ENCODE peak calls at places on chromosomes 4 and X, in four cellular contexts. One of them, this sample, is unnamed.

GRCh38 chr4:26457412-26457811 is 32.9 kb downstream of the CCKAR start:
- DNase-seq in tibial nerve: no peak
- DNase-seq in colonic mucosa: no peak
- DNase-seq in heart left ventricle: no peak
- DNase-seq in this sample: no peak

GRCh38 chr4:188266386-188266785 is 127.1 kb downstream of the TRIML1 start:
- DNase-seq in tibial nerve: no peak
- DNase-seq in heart left ventricle: no peak
- DNase-seq in colonic mucosa: no peak
- DNase-seq in this sample: no peak

GRCh38 chrX:103817502-103817901 is 14.6 kb downstream of the RAB9B start:
- DNase-seq in heart left ventricle: no peak
- DNase-seq in colonic mucosa: peak; percentile 41
- DNase-seq in tibial nerve: peak; percentile 74
- DNase-seq in this sample: no peak

GRCh38 chrX:118156953-118157608 is 40.5 kb upstream of the KLHL13 start:
- DNase-seq in tibial nerve: no peak
- DNase-seq in heart left ventricle: no peak
- DNase-seq in colonic mucosa: no peak
- DNase-seq in this sample: no peak

GRCh38 chr4:112214397-112215264 is 17.0 kb upstream of the AP1AR start:
- DNase-seq in tibial nerve: no peak
- DNase-seq in heart left ventricle: no peak
- DNase-seq in colonic mucosa: no peak
- DNase-seq in this sample: no peak

GRCh38 chr4:71290074-71290473 is 48.7 kb upstream of the SLC4A4 start:
- DNase-seq in tibial nerve: no peak
- DNase-seq in heart left ventricle: no peak
- DNase-seq in colonic mucosa: no peak
- DNase-seq in this sample: no peak

GRCh38 chrX:24702362-24703184 is 8.9 kb downstream of the POLA1 start:
- DNase-seq in colonic mucosa: no peak
- DNase-seq in heart left ventricle: no peak
- DNase-seq in tibial nerve: no peak
- DNase-seq in this sample: no peak

GRCh38 chrX:67544281-67544680 is 460 bp downstream of the AR start:
- DNase-seq in heart left ventricle: peak; percentile 15
- DNase-seq in tibial nerve: no peak
- DNase-seq in colonic mucosa: no peak
- DNase-seq in this sample: no peak

GRCh38 chr4:121344128-121344527 is 36.7 kb downstream of the QRFPR start:
- DNase-seq in colonic mucosa: no peak
- DNase-seq in tibial nerve: no peak
- DNase-seq in heart left ventricle: no peak
- DNase-seq in this sample: no peak

GRCh38 chrX:2385224-2385623 is 115.6 kb downstream of the DHRSX start:
- DNase-seq in colonic mucosa: no peak
- DNase-seq in heart left ventricle: no peak
- DNase-seq in tibial nerve: no peak
- DNase-seq in this sample: no peak

GRCh38 chrX:23331701-23332100 is 2.9 kb upstream of the PTCHD1 start:
- DNase-seq in tibial nerve: no peak
- DNase-seq in heart left ventricle: no peak
- DNase-seq in colonic mucosa: no peak
- DNase-seq in this sample: no peak

GRCh38 chr4:175330652-175331051 is 412.5 kb downstream of the ADAM29 start:
- DNase-seq in heart left ventricle: no peak
- DNase-seq in tibial nerve: no peak
- DNase-seq in colonic mucosa: no peak
- DNase-seq in this sample: no peak

GRCh38 chr4:73988096-73988495 is at the start of gene PPBP:
- DNase-seq in colonic mucosa: no peak
- DNase-seq in tibial nerve: no peak
- DNase-seq in heart left ventricle: no peak
- DNase-seq in this sample: no peak

GRCh38 chr4:168656055-168656660 is 159.3 kb downstream of the PALLD start:
- DNase-seq in tibial nerve: no peak
- DNase-seq in heart left ventricle: no peak
- DNase-seq in colonic mucosa: no peak
- DNase-seq in this sample: no peak

GRCh38 chr4:17662694-17663093 is 48.3 kb downstream of the MED28 start:
- DNase-seq in tibial nerve: no peak
- DNase-seq in colonic mucosa: no peak
- DNase-seq in heart left ventricle: no peak
- DNase-seq in this sample: no peak

GRCh38 chrX:112223391-112223790 is 140.8 kb upstream of the TRPC5 start:
- DNase-seq in tibial nerve: no peak
- DNase-seq in colonic mucosa: no peak
- DNase-seq in heart left ventricle: no peak
- DNase-seq in this sample: no peak

GRCh38 chr4:108171541-108172230 is 3.0 kb upstream of the LEF1 start:
- DNase-seq in heart left ventricle: peak; percentile 10
- DNase-seq in colonic mucosa: no peak
- DNase-seq in tibial nerve: no peak
- DNase-seq in this sample: no peak

GRCh38 chrX:34559325-34559724 is 97.8 kb downstream of the TMEM47 start:
- DNase-seq in tibial nerve: no peak
- DNase-seq in heart left ventricle: no peak
- DNase-seq in colonic mucosa: no peak
- DNase-seq in this sample: no peak

GRCh38 chr4:18938343-18939109 is 917.0 kb upstream of the LCORL start:
- DNase-seq in colonic mucosa: no peak
- DNase-seq in tibial nerve: no peak
- DNase-seq in heart left ventricle: no peak
- DNase-seq in this sample: no peak

GRCh38 chr4:168651374-168651773 is 154.5 kb downstream of the PALLD start:
- DNase-seq in colonic mucosa: no peak
- DNase-seq in heart left ventricle: no peak
- DNase-seq in tibial nerve: no peak
- DNase-seq in this sample: no peak

GRCh38 chrX:7083021-7083420 is 64.5 kb upstream of the STS start:
- DNase-seq in colonic mucosa: no peak
- DNase-seq in tibial nerve: no peak
- DNase-seq in heart left ventricle: no peak
- DNase-seq in this sample: no peak

GRCh38 chrX:41542151-41542935 is 95.2 kb downstream of the NYX start:
- DNase-seq in tibial nerve: no peak
- DNase-seq in heart left ventricle: no peak
- DNase-seq in colonic mucosa: peak; percentile 45
- DNase-seq in this sample: no peak

GRCh38 chrX:95718746-95719145 is 965.9 kb upstream of the DIAPH2 start:
- DNase-seq in heart left ventricle: no peak
- DNase-seq in colonic mucosa: no peak
- DNase-seq in tibial nerve: no peak
- DNase-seq in this sample: no peak

GRCh38 chr4:142331132-142331531 is 515.0 kb downstream of the INPP4B start:
- DNase-seq in colonic mucosa: no peak
- DNase-seq in tibial nerve: peak; percentile 8
- DNase-seq in heart left ventricle: peak; percentile 68
- DNase-seq in this sample: no peak

GRCh38 chrX:92209936-92210335 is 430.8 kb downstream of the PCDH11X start:
- DNase-seq in colonic mucosa: no peak
- DNase-seq in tibial nerve: no peak
- DNase-seq in heart left ventricle: no peak
- DNase-seq in this sample: no peak

GRCh38 chr4:28451346-28451745 is 1590.7 kb downstream of the STIM2 start:
- DNase-seq in colonic mucosa: no peak
- DNase-seq in heart left ventricle: no peak
- DNase-seq in tibial nerve: no peak
- DNase-seq in this sample: no peak

GRCh38 chr4:140609548-140610425 is 41.0 kb upstream of the UCP1 start:
- DNase-seq in tibial nerve: no peak
- DNase-seq in colonic mucosa: no peak
- DNase-seq in heart left ventricle: peak; percentile 39
- DNase-seq in this sample: no peak

GRCh38 chr4:156945532-156945931 is 26.1 kb downstream of the PDGFC start:
- DNase-seq in heart left ventricle: no peak
- DNase-seq in tibial nerve: no peak
- DNase-seq in colonic mucosa: no peak
- DNase-seq in this sample: no peak
- H3K4me1 ChIP-seq in heart left ventricle: peaks cover 37% of the 10 kb centered on the region
- H3K4me1 ChIP-seq in tibial nerve: no peaks in the 10 kb centered on the region
- H3K4me1 ChIP-seq in colonic mucosa: no peaks in the 10 kb centered on the region
- H3K4me1 ChIP-seq in this sample: no peaks in the 10 kb centered on the region

DNA sequence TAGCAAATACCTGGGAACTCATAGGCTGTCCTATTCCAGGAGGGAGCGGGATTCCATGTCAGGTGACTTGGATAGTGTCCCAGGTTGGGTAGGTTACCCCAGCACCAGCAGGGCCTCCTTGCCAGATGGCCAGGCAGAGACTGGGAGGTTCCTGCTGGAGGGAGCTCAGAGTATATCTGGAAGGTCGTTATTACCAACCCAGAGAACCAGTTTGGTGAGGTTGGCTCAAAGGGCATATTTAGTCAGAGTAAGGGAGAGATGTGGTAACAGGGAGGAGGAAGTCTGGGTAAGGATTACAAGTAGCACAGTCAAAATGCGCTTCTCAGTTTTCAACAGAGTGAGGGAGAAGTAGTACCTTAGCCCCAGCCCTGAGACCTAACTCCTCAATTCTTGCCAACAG is 53.3 kb upstream of the LNX1 start:
- DNase-seq in heart left ventricle: no peak
- DNase-seq in tibial nerve: no peak
- DNase-seq in colonic mucosa: peak; percentile 95
- DNase-seq in this sample: no peak
- H3K27ac ChIP-seq in heart left ventricle: no peak overlapping the region
- H3K27ac ChIP-seq in tibial nerve: no peak overlapping the region
- H3K27ac ChIP-seq in colonic mucosa: peak overlapping the region; percentile 88
- H3K27ac ChIP-seq in this sample: no peak overlapping the region

GRCh38 chr4:827209-828081 is 1.5 kb upstream of the CPLX1 start:
- DNase-seq in colonic mucosa: no peak
- DNase-seq in heart left ventricle: no peak
- DNase-seq in tibial nerve: no peak
- DNase-seq in this sample: no peak
- H3K4me3 ChIP-seq in colonic mucosa: no peak overlapping the region
- H3K4me3 ChIP-seq in heart left ventricle: no peak overlapping the region
- H3K4me3 ChIP-seq in tibial nerve: no peak overlapping the region
- H3K4me3 ChIP-seq in this sample: no peak overlapping the region

DNA sequence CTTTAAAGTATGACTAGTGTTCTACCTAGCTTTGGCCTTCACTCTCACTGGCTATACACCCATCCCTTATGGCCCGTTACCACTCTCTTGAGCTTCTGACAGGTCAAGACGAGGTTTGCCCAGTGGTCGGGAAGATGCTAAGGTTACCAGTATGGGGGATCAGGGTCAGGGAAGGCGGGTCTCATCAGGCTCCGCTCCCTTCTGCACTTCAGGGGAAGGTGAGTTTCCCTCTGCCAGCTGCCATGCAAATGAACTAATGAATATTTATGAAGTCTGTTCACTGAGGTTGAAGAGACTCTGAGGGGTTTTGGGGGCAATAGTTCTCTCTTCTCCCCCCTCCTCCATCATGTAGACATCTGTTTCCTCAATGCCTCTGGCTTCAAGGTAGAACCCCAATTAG is 6.6 kb downstream of the EFNB1 start:
- DNase-seq in heart left ventricle: no peak
- DNase-seq in colonic mucosa: peak; percentile 10
- DNase-seq in tibial nerve: no peak
- DNase-seq in this sample: no peak
- H3K4me1 ChIP-seq in heart left ventricle: no peaks in the 10 kb centered on the region
- H3K4me1 ChIP-seq in colonic mucosa: no peaks in the 10 kb centered on the region
- H3K4me1 ChIP-seq in tibial nerve: no peaks in the 10 kb centered on the region
- H3K4me1 ChIP-seq in this sample: peaks cover 6% of the 10 kb centered on the region

GRCh38 chr4:40043786-40044185 is 12.9 kb upstream of the N4BP2 start:
- DNase-seq in colonic mucosa: no peak
- DNase-seq in tibial nerve: no peak
- DNase-seq in heart left ventricle: no peak
- DNase-seq in this sample: no peak

GRCh38 chr4:40040908-40041307 is 15.7 kb upstream of the N4BP2 start:
- DNase-seq in colonic mucosa: no peak
- DNase-seq in heart left ventricle: no peak
- DNase-seq in tibial nerve: no peak
- DNase-seq in this sample: no peak

DNA sequence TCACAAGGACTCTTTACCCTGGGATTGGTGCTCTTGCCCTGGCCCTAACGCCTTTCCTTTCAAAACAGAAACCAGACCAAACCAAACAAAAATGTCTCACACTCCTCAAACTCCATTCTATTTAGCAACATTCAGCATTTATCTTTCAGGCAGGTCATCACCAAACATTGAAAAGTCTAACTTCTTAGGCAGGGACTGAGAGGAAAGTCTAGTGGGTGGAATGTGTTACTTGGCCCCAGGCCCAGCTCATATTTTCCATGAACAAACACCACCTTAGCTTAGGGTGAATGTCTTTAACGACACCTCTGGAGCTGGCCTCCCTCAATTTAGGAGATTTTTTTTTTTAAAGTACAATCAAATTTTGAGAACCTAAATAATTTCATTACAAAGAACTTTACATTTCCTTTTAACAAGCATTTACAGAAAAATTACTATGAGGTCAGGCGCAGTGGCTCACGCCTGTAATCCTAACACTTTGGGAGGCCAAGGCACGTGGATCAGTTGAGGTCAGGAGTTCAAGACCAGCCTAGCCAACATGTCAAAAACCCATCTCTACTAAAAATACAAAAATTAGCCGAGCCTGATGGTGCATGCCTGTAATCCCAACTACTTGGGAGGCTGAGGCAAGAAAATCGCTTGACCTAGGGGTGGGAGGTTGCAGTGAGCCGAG is 10.2 kb upstream of the N4BP2 start:
- DNase-seq in tibial nerve: peak; percentile 47
- DNase-seq in heart left ventricle: peak; percentile 18
- DNase-seq in colonic mucosa: peak; percentile 78
- DNase-seq in this sample: no peak
- H3K27ac ChIP-seq in tibial nerve: no peak overlapping the region
- H3K27ac ChIP-seq in heart left ventricle: no peak overlapping the region
- H3K27ac ChIP-seq in colonic mucosa: no peak overlapping the region
- H3K27ac ChIP-seq in this sample: no peak overlapping the region

GRCh38 chr4:85669992-85670548 is 195.1 kb downstream of the ARHGAP24 start:
- DNase-seq in tibial nerve: no peak
- DNase-seq in colonic mucosa: no peak
- DNase-seq in heart left ventricle: no peak
- DNase-seq in this sample: no peak

GRCh38 chr4:85673540-85673939 is 198.6 kb downstream of the ARHGAP24 start:
- DNase-seq in colonic mucosa: no peak
- DNase-seq in heart left ventricle: no peak
- DNase-seq in tibial nerve: no peak
- DNase-seq in this sample: no peak

GRCh38 chr4:85669204-85669603 is 194.3 kb downstream of the ARHGAP24 start:
- DNase-seq in tibial nerve: no peak
- DNase-seq in colonic mucosa: no peak
- DNase-seq in heart left ventricle: no peak
- DNase-seq in this sample: no peak

GRCh38 chr4:85672116-85672515 is 197.2 kb downstream of the ARHGAP24 start:
- DNase-seq in colonic mucosa: no peak
- DNase-seq in heart left ventricle: no peak
- DNase-seq in tibial nerve: no peak
- DNase-seq in this sample: no peak

GRCh38 chr4:85672959-85673358 is 198.0 kb downstream of the ARHGAP24 start:
- DNase-seq in heart left ventricle: no peak
- DNase-seq in colonic mucosa: no peak
- DNase-seq in tibial nerve: no peak
- DNase-seq in this sample: no peak
- H3K4me3 ChIP-seq in heart left ventricle: no peak overlapping the region
- H3K4me3 ChIP-seq in colonic mucosa: no peak overlapping the region
- H3K4me3 ChIP-seq in tibial nerve: no peak overlapping the region
- H3K4me3 ChIP-seq in this sample: no peak overlapping the region

GRCh38 chr4:7902826-7903225 is 36.8 kb downstream of the AFAP1 start:
- DNase-seq in tibial nerve: no peak
- DNase-seq in colonic mucosa: no peak
- DNase-seq in heart left ventricle: no peak
- DNase-seq in this sample: no peak
- H3K4me1 ChIP-seq in tibial nerve: no peaks in the 10 kb centered on the region
- H3K4me1 ChIP-seq in colonic mucosa: no peaks in the 10 kb centered on the region
- H3K4me1 ChIP-seq in heart left ventricle: peaks cover 23% of the 10 kb centered on the region
- H3K4me1 ChIP-seq in this sample: peaks cover 3% of the 10 kb centered on the region

GRCh38 chr4:6283282-6283681 is 13.6 kb downstream of the WFS1 start:
- DNase-seq in colonic mucosa: no peak
- DNase-seq in heart left ventricle: no peak
- DNase-seq in tibial nerve: no peak
- DNase-seq in this sample: no peak
- H3K27ac ChIP-seq in colonic mucosa: no peak overlapping the region
- H3K27ac ChIP-seq in heart left ventricle: no peak overlapping the region
- H3K27ac ChIP-seq in tibial nerve: no peak overlapping the region
- H3K27ac ChIP-seq in this sample: no peak overlapping the region

This sample was measured in CD8-positive, alpha-beta memory T cell.